ENCODE peak calls at places on chromosomes 12 and 14, in seven cellular contexts. O is keratinocyte; S is thyroid gland; U is CD8-positive, alpha-beta T cell; G is K562; I is fibroblast of lung; M is breast epithelium. E is an unnamed sample. For H3K9me3, the result is how much of the 10 kb centered on the place peaks cover.

GRCh38 chr14:73759714-73760597 is 45.8 kb upstream of the PNMA1 start:
- DNase-seq in O (peak), S (peak), I (peak), G (peak), M (peak), U (peak), E (peak)

GRCh38 chr14:90554341-90554740 is 157.5 kb downstream of the CALM1 start:
- DNase-seq in M (peak), O (no peak), S (peak), U (no peak), G (no peak), I (no peak), E (no peak)

GRCh38 chr12:22480016-22480415 is 64.3 kb downstream of the C2CD5 start:
- DNase-seq in G (no peak), M (no peak), S (no peak), O (no peak), U (no peak), I (no peak), E (no peak)

GRCh38 chr14:50215416-50215815 is 16.0 kb downstream of the SOS2 start:
- DNase-seq in G (no peak), O (no peak), I (no peak), U (no peak), M (no peak), S (no peak), E (no peak)

GRCh38 chr12:56127888-56128668 is at the start of gene ESYT1:
- DNase-seq in M (peak), S (peak), I (peak), O (peak), U (peak), G (peak), E (peak)

GRCh38 chr12:124259168-124260066 is 35.5 kb upstream of the RFLNA start:
- DNase-seq in U (no peak), O (no peak), S (no peak), M (no peak), I (peak), G (peak), E (no peak)

GRCh38 chr12:24069532-24070395 is 120.3 kb upstream of the SOX5 start:
- DNase-seq in S (no peak), U (no peak), I (peak), G (peak), O (no peak), M (no peak), E (no peak)

GRCh38 chr12:102960766-102961487 is 3.5 kb downstream of the ASCL1 start:
- DNase-seq in O (no peak), I (no peak), S (no peak), M (no peak), G (no peak), U (no peak), E (no peak)

GRCh38 chr12:114888458-114888857 is 204.5 kb upstream of the TBX3 start:
- DNase-seq in I (peak), O (no peak), G (no peak), U (no peak), S (no peak), M (no peak), E (no peak)

GRCh38 chr14:104885973-104886689 is 21.1 kb downstream of the CEP170B start:
- DNase-seq in M (no peak), O (no peak), I (no peak), U (no peak), G (no peak), S (no peak), E (no peak)

GRCh38 chr14:51211149-51211548 is 28.9 kb upstream of the TMX1 start:
- DNase-seq in M (no peak), U (no peak), O (no peak), I (peak), G (no peak), S (peak), E (no peak)

DNA sequence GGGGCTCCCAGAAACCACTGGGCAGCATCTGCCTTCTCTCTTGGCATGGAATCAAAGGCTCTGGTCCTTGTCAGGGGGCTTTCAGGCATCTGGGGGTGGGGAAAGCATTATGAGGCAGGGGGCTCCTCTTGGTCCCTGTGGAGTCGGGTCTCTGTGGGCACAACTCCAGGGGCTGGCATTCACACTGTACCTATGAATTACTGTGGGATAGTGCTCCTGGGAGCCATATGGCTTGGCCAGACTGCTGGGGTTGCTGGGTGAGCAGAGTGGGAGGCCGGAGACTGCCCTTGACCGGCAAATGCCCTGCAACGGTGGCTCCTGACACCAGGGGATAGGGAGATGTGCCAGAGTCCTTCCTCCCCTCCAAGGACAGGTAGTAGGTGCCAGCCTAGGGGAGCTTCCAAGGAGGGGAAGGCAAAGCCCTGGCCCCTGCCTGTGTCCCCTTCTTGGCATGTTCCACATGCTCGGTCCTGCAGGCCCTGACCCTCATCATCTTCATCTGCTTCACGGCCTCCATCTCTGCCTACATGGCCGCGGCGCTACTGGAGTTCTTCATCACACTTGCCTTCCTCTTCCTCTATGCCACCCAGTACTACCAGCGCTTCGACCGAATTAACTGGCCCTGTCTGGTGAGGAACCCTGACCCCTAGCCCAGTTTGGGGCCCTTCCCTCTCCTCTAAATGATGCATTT is 1.2 kb downstream of the CMTM5 start:
- DNase-seq in I (no peak), G (no peak), O (no peak), M (no peak), U (no peak), S (no peak), E (no peak)
- H3K9me3 ChIP-seq in I (under half), G (under half), O (under half), M (under half), U (under half), S (under half), E (under half)

GRCh38 chr12:132925597-132926416 is 30.3 kb downstream of the ZNF605 start:
- DNase-seq in G (no peak), I (no peak), S (no peak), O (no peak), M (no peak), U (no peak), E (no peak)
- H3K9me3 ChIP-seq in G (under half), I (under half), S (under half), O (half or more), M (half or more), U (half or more), E (half or more)

GRCh38 chr14:44412858-44413569 is 94.1 kb downstream of the FSCB start:
- DNase-seq in M (no peak), I (no peak), S (no peak), U (no peak), O (no peak), G (no peak), E (no peak)
- H3K9me3 ChIP-seq in M (under half), I (under half), S (under half), U (under half), O (under half), G (under half), E (under half)

GRCh38 chr12:130205531-130205930 is 43.3 kb downstream of the FZD10 start:
- DNase-seq in G (no peak), S (no peak), M (no peak), I (no peak), O (no peak), U (no peak), E (no peak)

GRCh38 chr12:130201037-130201436 is 38.8 kb downstream of the FZD10 start:
- DNase-seq in U (no peak), M (no peak), S (no peak), G (no peak), O (no peak), I (no peak), E (no peak)

GRCh38 chr12:130204441-130204840 is 42.2 kb downstream of the FZD10 start:
- DNase-seq in S (no peak), I (no peak), M (no peak), U (no peak), G (no peak), O (no peak), E (no peak)

GRCh38 chr12:130202201-130202600 is 39.9 kb downstream of the FZD10 start:
- DNase-seq in S (no peak), G (no peak), U (no peak), M (no peak), I (no peak), O (no peak), E (no peak)

GRCh38 chr12:130203151-130203550 is 40.9 kb downstream of the FZD10 start:
- DNase-seq in G (no peak), O (no peak), U (no peak), I (no peak), M (no peak), S (no peak), E (no peak)
- H3K9me3 ChIP-seq in G (under half), O (under half), U (under half), I (under half), M (under half), S (under half), E (under half)

GRCh38 chr12:67107235-67107634 is 161.9 kb upstream of the CAND1 start:
- DNase-seq in O (no peak), I (no peak), M (no peak), S (no peak), G (no peak), U (no peak), E (no peak)
- H3K9me3 ChIP-seq in O (under half), I (under half), M (under half), S (under half), G (under half), U (under half), E (under half)

DNA sequence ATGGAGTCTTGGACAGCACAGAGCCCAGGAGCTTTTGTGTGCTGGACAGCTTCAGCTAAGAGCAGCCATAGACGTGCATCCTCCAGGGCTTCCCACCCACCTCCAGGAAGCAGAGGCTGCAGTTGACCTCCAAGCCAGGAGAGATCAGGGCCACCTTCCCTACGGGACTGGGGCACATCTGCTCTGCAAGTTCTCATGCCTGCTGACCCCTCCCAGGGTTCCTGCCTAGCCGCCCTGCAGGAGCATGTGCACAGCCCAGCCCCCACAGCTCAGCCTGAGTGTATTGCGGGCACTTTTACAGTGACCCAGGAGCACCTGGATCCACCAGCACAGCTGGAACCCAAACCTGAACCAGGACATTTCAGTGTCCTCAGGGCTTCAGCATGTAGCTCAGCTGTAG is 915.2 kb downstream of the RPS29 start:
- DNase-seq in O (no peak), S (no peak), I (no peak), M (no peak), G (no peak), U (no peak), E (no peak)
- H3K9me3 ChIP-seq in O (under half), S (under half), I (under half), M (under half), G (under half), U (under half), E (under half)

GRCh38 chr12:133227281-133227852 is 8.3 kb downstream of the ANHX start:
- DNase-seq in U (no peak), M (no peak), O (no peak), G (no peak), S (no peak), I (no peak), E (no peak)

GRCh38 chr12:133222211-133222610 is 13.5 kb downstream of the ANHX start:
- DNase-seq in I (no peak), M (no peak), S (no peak), O (no peak), G (no peak), U (no peak), E (no peak)

GRCh38 chr12:133226690-133227089 is 9.0 kb downstream of the ANHX start:
- DNase-seq in G (no peak), I (no peak), S (no peak), U (no peak), M (no peak), O (no peak), E (no peak)

GRCh38 chr12:133221241-133221640 is 14.4 kb downstream of the ANHX start:
- DNase-seq in U (no peak), G (no peak), S (no peak), M (no peak), I (no peak), O (no peak), E (no peak)

DNA sequence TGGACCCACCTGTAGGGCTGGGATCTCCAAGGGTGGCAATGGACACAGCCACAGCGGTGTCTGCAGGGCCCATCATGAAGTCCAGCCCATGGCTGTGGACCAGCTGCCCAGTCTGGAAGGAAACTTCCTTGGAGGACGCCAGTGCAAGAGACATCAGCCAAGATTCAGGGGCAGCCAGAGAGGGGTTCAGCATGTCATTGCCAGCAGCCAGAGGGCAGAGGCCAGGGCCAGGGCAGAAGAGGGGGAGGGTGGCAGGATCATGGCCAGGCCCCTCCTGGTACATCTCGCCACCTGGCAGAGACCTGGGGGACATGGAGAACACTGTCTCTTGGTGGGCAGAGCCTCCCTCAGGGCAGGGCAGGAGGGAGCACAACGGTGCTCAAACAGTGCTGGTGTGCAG is 10.2 kb downstream of the ANHX start:
- DNase-seq in U (no peak), S (no peak), I (no peak), O (no peak), G (no peak), M (no peak), E (no peak)
- H3K9me3 ChIP-seq in U (under half), S (under half), I (under half), O (under half), G (under half), M (under half), E (under half)

GRCh38 chr14:28361486-28361885 is 405.1 kb upstream of the FOXG1 start:
- DNase-seq in U (no peak), M (no peak), I (no peak), G (no peak), O (no peak), S (no peak), E (no peak)

DNA sequence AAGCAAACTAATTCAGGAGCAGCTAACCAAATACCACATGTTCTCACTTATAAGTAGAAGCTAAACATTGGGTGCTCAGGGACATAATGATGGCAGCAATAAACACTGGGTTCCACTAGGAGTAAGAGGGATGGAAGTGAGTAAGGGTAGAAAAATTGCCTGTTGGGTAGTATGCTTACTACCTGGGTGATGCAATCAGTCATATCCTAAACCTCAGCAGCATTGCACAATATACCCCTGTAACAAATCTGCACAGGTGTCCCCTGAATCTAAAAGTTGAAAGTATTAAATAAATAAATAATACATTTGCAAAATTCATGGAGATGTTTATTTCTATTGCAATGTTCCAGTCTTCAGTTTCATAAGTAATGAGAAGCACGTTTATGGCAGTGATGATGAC is 409.8 kb upstream of the FOXG1 start:
- DNase-seq in S (no peak), I (no peak), O (no peak), U (no peak), M (no peak), G (no peak), E (no peak)
- H3K9me3 ChIP-seq in S (under half), I (under half), O (under half), U (under half), M (under half), G (under half), E (under half)

GRCh38 chr12:34389378-34390170 is 367.3 kb downstream of the ALG10 start:
- DNase-seq in I (no peak), U (no peak), O (no peak), G (peak), S (no peak), M (no peak), E (no peak)
- H3K9me3 ChIP-seq in I (under half), U (under half), O (under half), G (under half), S (under half), M (half or more), E (under half)